ENCODE peak calls at places on chromosomes 4 and X, in nine cellular contexts. K, Q, X, Y, H, E, G, T and B are unnamed samples.

GRCh38 chrX:66200855-66201795 is 37.1 kb downstream of the HEPH start:
- DNase-seq in K (no peak), Q (no peak), X (no peak), Y (no peak), H (no peak), E (no peak), G (no peak), T (no peak), B (no peak)

GRCh38 chrX:42955349-42955748 is 177.4 kb upstream of the PPP1R2C start:
- DNase-seq in K (no peak), Q (no peak), X (no peak), Y (no peak), H (no peak), E (no peak), G (no peak), T (no peak), B (no peak)

GRCh38 chrX:40479777-40480318 is 100.9 kb upstream of the ATP6AP2 start:
- DNase-seq in K (no peak), Q (no peak), X (no peak), Y (no peak), H (no peak), E (no peak), G (no peak), T (no peak), B (no peak)

GRCh38 chr4:148114436-148114835 is 327.8 kb downstream of the NR3C2 start:
- DNase-seq in K (no peak), Q (no peak), X (no peak), Y (no peak), H (no peak), E (no peak), G (no peak), T (no peak), B (no peak)

GRCh38 chr4:128782875-128783614 is 26.5 kb upstream of the JADE1 start:
- DNase-seq in K (no peak), Q (peak; percentile 7), X (no peak), Y (no peak), H (no peak), E (no peak), G (no peak), T (no peak), B (peak; percentile 65)

GRCh38 chr4:53061467-53061866 is 199.3 kb downstream of the RASL11B start:
- DNase-seq in K (no peak), Q (no peak), X (no peak), Y (no peak), H (no peak), E (no peak), G (no peak), T (no peak), B (no peak)

GRCh38 chrX:39518451-39519212 is 579.1 kb downstream of the BCOR start:
- DNase-seq in K (no peak), Q (no peak), X (no peak), Y (no peak), H (peak; percentile 28), E (no peak), G (no peak), T (peak; percentile 57), B (no peak)

GRCh38 chrX:28847423-28847822 is 260.2 kb downstream of the IL1RAPL1 start:
- DNase-seq in K (no peak), Q (no peak), X (no peak), Y (no peak), H (no peak), E (no peak), G (no peak), T (peak; percentile 25), B (no peak)

GRCh38 chr4:8110071-8110986 is 48.3 kb downstream of the ABLIM2 start:
- DNase-seq in K (no peak), Q (no peak), X (no peak), Y (no peak), H (no peak), E (no peak), G (peak; percentile 45), T (no peak), B (no peak)

GRCh38 chrX:123809854-123810375 is 49.9 kb upstream of the XIAP start:
- DNase-seq in K (no peak), Q (no peak), X (no peak), Y (no peak), H (no peak), E (no peak), G (no peak), T (no peak), B (no peak)

GRCh38 chr4:74311696-74312313 is 3.5 kb downstream of the EPGN start:
- DNase-seq in K (no peak), Q (peak; percentile 59), X (peak; percentile 26), Y (no peak), H (no peak), E (peak; percentile 39), G (no peak), T (no peak), B (no peak)

GRCh38 chr4:42654606-42655005 is 2.3 kb downstream of the ATP8A1 start:
- DNase-seq in K (no peak), Q (peak; percentile 17), X (no peak), Y (no peak), H (no peak), E (peak; percentile 38), G (no peak), T (no peak), B (peak; percentile 59)

GRCh38 chr4:153204247-153205027 is at the start of gene TRIM2:
- DNase-seq in K (no peak), Q (peak; percentile 73), X (peak; percentile 79), Y (no peak), H (peak; percentile 93), E (peak; percentile 91), G (no peak), T (peak; percentile 68), B (peak; percentile 86)

DNA sequence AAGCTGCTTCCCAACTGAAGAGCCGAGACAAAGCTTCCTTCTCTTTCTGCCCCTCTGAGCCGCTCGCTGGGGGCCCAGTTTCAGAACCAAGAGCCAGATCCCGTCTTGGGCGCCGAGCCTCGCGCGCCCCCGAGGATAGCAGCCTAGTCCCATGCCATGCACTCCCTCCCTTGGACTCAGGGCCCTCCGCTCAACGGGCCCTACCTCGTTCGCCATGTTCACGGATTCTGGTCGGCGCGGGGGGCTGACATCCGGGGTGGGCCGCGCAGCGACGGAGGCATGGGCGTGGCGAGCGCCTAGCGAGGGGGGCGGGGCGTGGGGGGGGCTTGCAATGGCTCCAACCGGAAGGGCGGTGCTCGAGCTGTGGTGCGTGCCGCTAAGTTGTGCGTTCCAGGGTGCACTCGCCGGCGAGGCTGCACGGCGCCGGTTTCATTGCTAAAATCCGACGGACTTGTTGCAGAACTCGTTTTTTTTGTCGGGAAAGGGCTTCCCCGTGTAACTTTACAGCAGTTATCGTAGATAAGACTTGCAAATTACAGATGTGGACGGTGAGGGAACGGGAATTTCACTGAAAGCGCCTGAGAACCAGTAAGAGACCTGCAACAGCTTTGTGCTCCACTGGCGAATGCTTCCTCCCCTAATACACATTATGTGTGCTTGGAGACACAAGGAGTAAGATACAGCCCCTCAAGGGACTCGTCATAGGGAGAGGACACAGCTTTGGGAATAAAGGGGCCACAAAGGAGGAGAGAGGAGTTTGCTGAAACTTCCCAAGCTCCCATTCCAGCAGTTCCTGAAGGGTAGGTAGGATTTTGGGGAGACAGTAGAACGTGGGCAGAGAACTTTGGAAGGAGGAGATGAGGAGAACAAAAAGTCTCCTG is at the start of gene ADH5:
- DNase-seq in K (peak; percentile 94), Q (peak; percentile 78), X (peak; percentile 88), Y (peak; percentile 94), H (peak; percentile 88), E (peak; percentile 85), G (peak; percentile 91), T (peak; percentile 92), B (peak; percentile 91)
- H3K4me1 ChIP-seq in K (peaks cover 23% of the 10 kb centered on the region), Q (no peaks in the 10 kb centered on the region), X (no peaks in the 10 kb centered on the region), Y (peaks cover 15% of the 10 kb centered on the region), H (peaks cover 56% of the 10 kb centered on the region), E (peaks cover 13% of the 10 kb centered on the region), G (no peaks in the 10 kb centered on the region), T (peaks cover 77% of the 10 kb centered on the region), B (no peaks in the 10 kb centered on the region)

GRCh38 chr4:94472056-94472826 is 20.5 kb downstream of the PDLIM5 start:
- DNase-seq in K (no peak), Q (no peak), X (no peak), Y (no peak), H (no peak), E (no peak), G (no peak), T (no peak), B (no peak)
- H3K4me1 ChIP-seq in K (no peaks in the 10 kb centered on the region), Q (no peaks in the 10 kb centered on the region), X (peaks cover 2% of the 10 kb centered on the region), Y (no peaks in the 10 kb centered on the region), H (peaks cover 81% of the 10 kb centered on the region), E (peaks cover 45% of the 10 kb centered on the region), G (no peaks in the 10 kb centered on the region), T (peaks cover 100% of the 10 kb centered on the region), B (no peaks in the 10 kb centered on the region)

GRCh38 chr4:41430796-41431195 is 107.2 kb upstream of the LIMCH1 start:
- DNase-seq in K (no peak), Q (no peak), X (no peak), Y (no peak), H (no peak), E (no peak), G (no peak), T (no peak), B (peak; percentile 69)
- H3K4me1 ChIP-seq in K (no peaks in the 10 kb centered on the region), Q (peaks cover 12% of the 10 kb centered on the region), X (peaks cover 7% of the 10 kb centered on the region), Y (no peaks in the 10 kb centered on the region), H (peaks cover 20% of the 10 kb centered on the region), E (peaks cover 57% of the 10 kb centered on the region), G (no peaks in the 10 kb centered on the region), T (peaks cover 94% of the 10 kb centered on the region), B (no peaks in the 10 kb centered on the region)

DNA sequence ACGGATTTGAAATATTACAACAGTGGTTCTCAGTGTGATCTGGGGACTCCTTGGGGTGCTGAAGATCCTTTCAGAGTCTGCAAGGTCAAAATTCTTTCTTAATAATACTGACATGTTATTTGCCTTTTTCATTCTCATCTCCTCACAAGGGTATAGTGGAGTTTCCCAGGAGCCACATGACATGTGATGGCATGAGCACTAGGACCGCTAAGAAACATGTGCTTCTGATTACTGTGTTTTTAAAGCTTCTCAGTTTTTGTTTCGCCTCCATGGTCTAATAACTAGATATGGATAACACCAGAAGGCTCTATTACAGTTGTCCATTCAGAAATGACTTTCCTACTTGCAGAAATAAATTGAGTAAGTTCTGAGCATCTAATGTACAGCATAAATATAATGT is 156.1 kb downstream of the RAB28 start:
- DNase-seq in K (no peak), Q (no peak), X (no peak), Y (no peak), H (no peak), E (no peak), G (no peak), T (no peak), B (no peak)
- H3K4me1 ChIP-seq in K (no peaks in the 10 kb centered on the region), Q (no peaks in the 10 kb centered on the region), X (no peaks in the 10 kb centered on the region), Y (no peaks in the 10 kb centered on the region), H (no peaks in the 10 kb centered on the region), E (no peaks in the 10 kb centered on the region), G (no peaks in the 10 kb centered on the region), T (peaks cover 14% of the 10 kb centered on the region), B (no peaks in the 10 kb centered on the region)

DNA sequence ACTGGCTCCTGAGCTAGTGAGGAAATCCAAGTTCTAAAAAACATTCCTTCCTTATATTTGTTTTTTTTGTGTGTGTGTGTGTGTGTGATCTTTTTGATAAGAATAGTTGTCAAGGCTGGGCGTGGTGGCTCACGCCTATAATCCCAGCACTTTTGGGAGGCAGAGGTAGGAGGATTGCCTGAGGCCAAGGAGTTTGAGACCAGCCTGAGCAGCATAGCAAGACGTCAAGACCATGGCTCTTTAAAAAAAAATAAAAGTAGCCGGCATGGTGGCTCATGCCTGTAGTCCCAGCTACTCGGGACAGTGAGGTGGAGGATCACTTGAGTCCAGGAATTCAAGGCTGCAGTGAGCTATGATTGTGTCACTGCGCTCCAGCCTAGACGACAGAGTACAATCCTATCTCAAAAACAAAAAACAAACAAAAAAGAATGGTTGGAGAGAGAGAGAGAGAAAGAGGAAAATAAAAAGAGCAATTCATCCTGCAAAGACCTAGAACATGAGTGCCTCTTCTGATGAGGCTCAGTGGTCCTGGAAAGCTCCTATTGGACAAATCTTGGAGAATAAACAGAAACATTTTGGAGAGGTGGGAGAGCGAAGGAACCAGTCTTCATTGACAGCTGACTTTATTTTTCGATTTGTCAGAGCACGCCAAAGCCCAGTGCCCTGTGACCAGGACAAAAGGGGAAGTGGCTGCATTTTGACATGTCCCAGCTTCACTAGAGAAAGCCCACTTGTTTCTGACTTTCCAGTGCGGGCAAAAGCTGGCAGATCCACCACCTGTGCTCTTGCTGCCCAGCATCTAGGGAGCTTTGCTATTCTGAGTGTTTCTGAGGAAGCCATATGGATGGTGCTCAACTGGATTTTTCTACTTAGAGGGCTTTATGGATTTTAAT is 244.7 kb downstream of the PALLD start:
- DNase-seq in K (no peak), Q (no peak), X (no peak), Y (no peak), H (no peak), E (no peak), G (peak; percentile 50), T (no peak), B (no peak)
- H3K4me1 ChIP-seq in K (no peaks in the 10 kb centered on the region), Q (no peaks in the 10 kb centered on the region), X (no peaks in the 10 kb centered on the region), Y (no peaks in the 10 kb centered on the region), H (no peaks in the 10 kb centered on the region), E (no peaks in the 10 kb centered on the region), G (no peaks in the 10 kb centered on the region), T (peaks cover 38% of the 10 kb centered on the region), B (no peaks in the 10 kb centered on the region)